ENCODE peak calls at places on chromosomes 16 and 17, in nine cellular contexts. T is lower leg skin, W is heart left ventricle, D is H54, A is IMR-90, J is A549, G is stomach, Z is upper lobe of left lung, C is right lobe of liver. P is an unnamed sample.

GRCh38 chr17:27620721-27621120 is 10.3 kb upstream of the LGALS9 start:
- DNase-seq in T (no peak), W (no peak), D (no peak), A (no peak), J (no peak), G (no peak), Z (no peak), C (no peak), P (no peak)

GRCh38 chr17:6938637-6939036 is 57.2 kb upstream of the ALOX12 start:
- DNase-seq in T (no peak), W (no peak), D (no peak), A (no peak), J (no peak), G (no peak), Z (no peak), C (no peak), P (no peak)

GRCh38 chr16:4142268-4142667 is 26.0 kb upstream of the ADCY9 start:
- DNase-seq in T (peak), W (no peak), D (no peak), A (no peak), J (no peak), G (no peak), Z (no peak), C (no peak), P (no peak)

GRCh38 chr16:19389246-19389645 is 28.4 kb upstream of the TMC5 start:
- DNase-seq in T (peak), W (no peak), D (no peak), A (no peak), J (peak), G (peak), Z (no peak), C (peak), P (peak)

GRCh38 chr16:15502041-15502725 is 67.8 kb downstream of the BMERB1 start:
- DNase-seq in T (no peak), W (no peak), D (peak), A (peak), J (peak), G (no peak), Z (no peak), C (no peak), P (no peak)

GRCh38 chr17:80146121-80147034 is 550 bp downstream of the EIF4A3 start:
- DNase-seq in T (no peak), W (no peak), D (no peak), A (peak), J (no peak), G (no peak), Z (no peak), C (no peak), P (peak)

GRCh38 chr17:15092261-15092660 is 172.9 kb downstream of the PMP22 start:
- DNase-seq in T (no peak), W (peak), D (no peak), A (no peak), J (no peak), G (no peak), Z (no peak), C (no peak), P (no peak)

GRCh38 chr16:70152578-70153302 is 20.8 kb upstream of the CLEC18C start:
- DNase-seq in T (no peak), W (no peak), D (no peak), A (no peak), J (peak), G (peak), Z (peak), C (no peak), P (no peak)

GRCh38 chr16:8493885-8494487 is 96.3 kb downstream of the TMEM114 start:
- DNase-seq in T (no peak), W (no peak), D (no peak), A (no peak), J (no peak), G (no peak), Z (no peak), C (no peak), P (no peak)

GRCh38 chr16:20610192-20610891 is 34.2 kb upstream of the ACSM2B start:
- DNase-seq in T (no peak), W (no peak), D (no peak), A (no peak), J (no peak), G (no peak), Z (peak), C (no peak), P (peak)

GRCh38 chr17:38455288-38455915 is 27.1 kb downstream of the ARHGAP23 start:
- DNase-seq in T (no peak), W (no peak), D (no peak), A (no peak), J (peak), G (no peak), Z (no peak), C (no peak), P (peak)

GRCh38 chr16:2296662-2297505 is 29.0 kb upstream of the RNPS1 start:
- DNase-seq in T (no peak), W (no peak), D (peak), A (no peak), J (peak), G (peak), Z (peak), C (no peak), P (peak)

GRCh38 chr17:559699-560378 is 154.8 kb downstream of the VPS53 start:
- DNase-seq in T (peak), W (peak), D (peak), A (peak), J (no peak), G (no peak), Z (no peak), C (no peak), P (no peak)

GRCh38 chr16:11395008-11395948 is 50.0 kb downstream of the RMI2 start:
- DNase-seq in T (no peak), W (no peak), D (no peak), A (no peak), J (no peak), G (no peak), Z (no peak), C (peak), P (peak)

GRCh38 chr17:6474906-6475305 is 30.7 kb downstream of the PIMREG start:
- DNase-seq in T (peak), W (no peak), D (no peak), A (no peak), J (no peak), G (no peak), Z (no peak), C (no peak), P (no peak)

GRCh38 chr17:66691644-66692500 is 143.0 kb upstream of the CACNG5 start:
- DNase-seq in T (no peak), W (no peak), D (no peak), A (peak), J (no peak), G (no peak), Z (no peak), C (no peak), P (no peak)

GRCh38 chr17:2146132-2146871 is 91.4 kb downstream of the HIC1 start:
- DNase-seq in T (no peak), W (no peak), D (no peak), A (no peak), J (no peak), G (no peak), Z (no peak), C (no peak), P (peak)

GRCh38 chr17:17564323-17564722 is 27.2 kb downstream of the PEMT start:
- DNase-seq in T (no peak), W (no peak), D (no peak), A (no peak), J (no peak), G (no peak), Z (no peak), C (no peak), P (no peak)

GRCh38 chr16:17947165-17947564 is 389.4 kb downstream of the NPIPA8 start:
- DNase-seq in T (no peak), W (no peak), D (no peak), A (no peak), J (no peak), G (no peak), Z (no peak), C (no peak), P (no peak)

GRCh38 chr17:5418858-5419355 is 555 bp downstream of the NUP88 start:
- DNase-seq in T (peak), W (peak), D (no peak), A (peak), J (no peak), G (peak), Z (no peak), C (no peak), P (peak)

GRCh38 chr17:27807567-27808470 is 7.5 kb upstream of the NOS2 start:
- DNase-seq in T (no peak), W (no peak), D (no peak), A (no peak), J (no peak), G (peak), Z (no peak), C (no peak), P (peak)

GRCh38 chr16:10511829-10512228 is 68.6 kb downstream of the EMP2 start:
- DNase-seq in T (no peak), W (no peak), D (no peak), A (no peak), J (no peak), G (no peak), Z (no peak), C (no peak), P (no peak)

GRCh38 chr16:19599968-19600716 is 44.6 kb downstream of the VPS35L start:
- DNase-seq in T (no peak), W (no peak), D (no peak), A (no peak), J (no peak), G (no peak), Z (no peak), C (no peak), P (peak)

GRCh38 chr17:47207143-47208067 is 1.7 kb upstream of the MYL4 start:
- DNase-seq in T (no peak), W (no peak), D (no peak), A (no peak), J (no peak), G (no peak), Z (no peak), C (no peak), P (no peak)

GRCh38 chr17:47205419-47205963 is 3.7 kb upstream of the MYL4 start:
- DNase-seq in T (no peak), W (peak), D (no peak), A (peak), J (no peak), G (peak), Z (no peak), C (no peak), P (peak)

GRCh38 chr17:47210105-47210504 is 957 bp downstream of the MYL4 start:
- DNase-seq in T (no peak), W (no peak), D (no peak), A (no peak), J (no peak), G (no peak), Z (no peak), C (no peak), P (peak)

GRCh38 chr17:47209499-47209898 is 351 bp downstream of the MYL4 start:
- DNase-seq in T (no peak), W (no peak), D (no peak), A (no peak), J (no peak), G (no peak), Z (no peak), C (no peak), P (no peak)

DNA sequence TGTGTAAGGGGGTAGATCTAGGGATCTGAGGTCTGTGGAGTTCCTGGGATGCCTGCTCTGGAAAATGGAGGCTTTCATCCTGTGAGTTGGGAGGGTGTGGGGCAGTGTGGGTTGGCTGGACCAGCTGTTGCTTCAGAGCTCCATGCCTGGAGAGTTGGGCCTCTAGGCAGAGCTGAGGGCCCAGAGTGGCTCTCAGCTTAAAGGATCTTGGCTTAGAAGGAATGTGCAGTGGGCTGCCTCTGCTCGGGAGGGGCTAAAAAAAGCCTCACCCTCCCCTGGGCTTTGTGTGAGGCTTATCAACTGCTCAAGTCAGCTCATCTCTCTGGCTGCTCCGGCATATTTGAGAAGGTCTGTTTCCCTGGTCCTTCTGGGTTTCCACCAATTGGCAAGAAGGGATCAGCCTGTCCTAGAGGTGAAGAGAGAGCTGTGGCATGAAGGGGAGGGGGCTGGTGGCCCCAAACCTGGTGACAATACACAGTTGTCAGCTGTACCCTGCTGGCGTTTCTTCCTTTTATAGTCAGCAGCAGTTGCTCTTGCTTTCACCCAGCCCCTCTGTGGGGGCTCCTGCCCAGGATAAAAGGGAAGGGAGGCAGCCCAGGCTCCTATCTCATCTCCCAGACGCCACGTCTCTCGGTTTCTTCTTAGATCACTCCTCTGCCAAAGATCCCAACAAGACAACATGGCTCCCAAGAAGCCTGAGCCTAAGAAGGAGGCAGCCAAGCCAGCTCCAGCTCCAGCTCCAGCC is at the start of gene MYL4:
- DNase-seq in T (no peak), W (no peak), D (no peak), A (no peak), J (no peak), G (no peak), Z (no peak), C (no peak), P (peak)
- TF ChIP-seq POLR2A in T (no peak), W (no peak), D (no peak), A (no peak), J (no peak), G (no peak), Z (no peak), C (no peak), P (no peak)

DNA sequence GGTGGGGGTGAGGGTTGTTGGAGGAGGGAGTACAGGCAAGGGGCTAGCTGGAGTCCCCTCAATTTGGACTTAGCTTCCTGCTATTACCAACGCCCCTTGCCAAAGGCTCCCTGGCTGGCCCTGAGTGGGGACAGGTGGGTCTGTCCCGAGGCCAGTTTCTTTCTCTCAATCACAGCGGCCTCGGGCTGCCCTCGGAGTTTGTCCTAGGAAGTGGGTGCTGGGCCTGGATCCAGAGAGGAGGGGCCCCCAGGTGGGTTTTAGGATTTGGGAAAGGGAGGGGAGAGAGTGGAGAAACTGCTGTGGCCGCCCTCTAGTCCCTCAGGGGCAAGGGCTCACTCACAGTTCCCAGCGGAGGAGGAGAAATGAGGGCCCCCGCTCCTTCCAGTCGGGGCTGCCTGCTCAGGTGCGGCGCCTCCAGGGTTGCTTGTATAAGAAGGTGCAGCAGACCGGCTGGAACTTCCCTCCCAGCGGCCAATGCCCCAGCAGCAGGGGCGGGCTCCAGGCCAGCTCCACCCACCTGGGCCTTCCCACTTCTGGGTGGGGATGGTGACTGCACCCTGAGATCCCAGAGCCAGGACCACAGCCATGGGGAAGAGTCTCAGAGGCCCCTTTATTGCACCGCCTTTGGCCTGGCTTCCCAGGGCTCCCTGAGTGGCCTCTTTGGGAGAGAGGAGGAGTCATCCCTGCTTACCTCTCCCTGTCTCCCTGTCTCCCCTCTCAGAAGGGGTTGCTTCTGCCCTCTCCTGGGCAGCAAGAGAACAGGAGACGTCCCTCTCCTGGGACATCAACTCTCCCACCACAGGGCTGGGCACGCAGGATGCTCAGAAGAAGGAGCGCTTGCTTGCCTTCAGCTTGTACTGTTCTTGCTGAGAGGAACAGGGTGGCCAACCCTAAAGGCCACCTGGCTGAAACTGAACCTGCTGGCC is 112.0 kb upstream of the SMURF2 start:
- DNase-seq in T (no peak), W (peak), D (peak), A (peak), J (peak), G (peak), Z (peak), C (no peak), P (peak)
- TF ChIP-seq POLR2A in T (no peak), W (no peak), D (no peak), A (no peak), J (no peak), G (no peak), Z (peak), C (no peak), P (no peak)

GRCh38 chr17:82272495-82273326 is 789 bp downstream of the CSNK1D start:
- DNase-seq in T (no peak), W (peak), D (no peak), A (no peak), J (peak), G (no peak), Z (peak), C (peak), P (no peak)

GRCh38 chr17:82269882-82270500 is 3.5 kb downstream of the CSNK1D start:
- DNase-seq in T (no peak), W (no peak), D (no peak), A (no peak), J (no peak), G (peak), Z (no peak), C (peak), P (no peak)

GRCh38 chr17:82269138-82269881 is 4.2 kb downstream of the CSNK1D start:
- DNase-seq in T (no peak), W (no peak), D (no peak), A (no peak), J (no peak), G (no peak), Z (no peak), C (no peak), P (no peak)

GRCh38 chr17:82270651-82271050 is 2.8 kb downstream of the CSNK1D start:
- DNase-seq in T (no peak), W (no peak), D (no peak), A (no peak), J (no peak), G (no peak), Z (no peak), C (no peak), P (no peak)

DNA sequence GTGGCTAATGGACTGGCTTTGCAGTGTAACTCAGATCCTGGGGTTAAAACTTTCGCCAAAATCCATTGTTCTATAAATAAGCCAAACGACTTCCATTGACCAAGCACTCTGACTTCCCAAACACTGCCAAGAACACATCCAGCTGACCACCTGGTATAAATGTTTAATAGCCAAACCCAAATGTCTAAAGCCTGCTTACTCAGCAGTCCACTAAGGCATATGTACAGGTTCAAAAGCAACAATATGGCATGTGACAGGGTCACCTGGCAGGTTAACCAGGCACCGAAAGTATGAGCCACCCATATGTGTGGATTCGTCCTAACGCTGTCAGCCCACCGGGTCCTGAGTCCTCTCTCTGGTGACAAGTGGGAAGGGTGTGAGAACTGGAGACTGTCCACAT is 2.1 kb downstream of the CSNK1D start:
- DNase-seq in T (no peak), W (no peak), D (no peak), A (no peak), J (no peak), G (no peak), Z (no peak), C (no peak), P (no peak)
- TF ChIP-seq POLR2A in T (no peak), W (no peak), D (no peak), A (peak), J (no peak), G (no peak), Z (no peak), C (no peak), P (no peak)

DNA sequence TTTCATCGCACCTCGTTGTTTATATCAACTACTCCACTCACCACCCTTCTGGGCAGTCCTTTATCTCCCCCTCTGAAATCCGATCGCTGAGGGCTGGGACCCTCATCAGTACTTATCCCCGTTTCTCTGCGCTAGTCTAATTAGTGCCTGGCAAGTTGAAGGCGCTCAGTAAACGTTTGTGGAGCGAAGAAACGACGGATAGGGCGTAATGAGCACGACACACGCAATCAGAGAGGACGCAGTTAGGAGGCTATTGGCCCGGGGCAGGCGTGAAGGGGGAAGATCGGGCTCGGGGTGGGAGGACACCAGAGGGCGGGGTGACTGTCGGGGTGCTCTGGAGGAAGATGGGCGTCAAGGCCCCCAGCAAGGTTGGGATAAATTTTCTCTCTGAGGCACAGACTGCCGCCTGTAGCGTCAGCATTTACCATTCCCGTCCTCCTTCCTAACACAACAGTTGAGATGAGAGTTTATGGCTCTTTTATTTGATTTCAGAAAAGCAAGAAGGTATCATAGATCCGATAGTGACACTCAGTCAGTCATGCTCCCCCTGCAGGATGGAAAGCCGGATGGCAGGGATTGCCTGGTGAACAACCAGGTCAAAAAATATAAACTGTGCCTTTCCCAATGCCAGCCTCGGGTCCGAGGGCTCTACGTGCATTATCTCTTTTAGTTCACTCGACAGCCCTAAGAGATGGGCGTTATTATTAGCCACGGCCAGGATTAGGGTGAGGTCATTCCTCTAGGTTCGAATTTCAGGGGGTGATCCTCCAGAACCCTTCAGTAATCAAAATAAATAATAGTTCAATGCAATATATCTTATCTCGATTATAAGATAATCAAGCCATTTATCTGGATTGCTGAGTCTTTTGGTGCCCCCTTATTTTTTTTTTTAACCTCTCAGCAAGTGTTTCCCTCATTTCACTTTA is 9.5 kb upstream of the ARL4D start:
- DNase-seq in T (peak), W (peak), D (peak), A (peak), J (peak), G (peak), Z (peak), C (peak), P (peak)
- TF ChIP-seq POLR2A in T (no peak), W (no peak), D (peak), A (peak), J (no peak), G (no peak), Z (no peak), C (no peak), P (peak)

DNA sequence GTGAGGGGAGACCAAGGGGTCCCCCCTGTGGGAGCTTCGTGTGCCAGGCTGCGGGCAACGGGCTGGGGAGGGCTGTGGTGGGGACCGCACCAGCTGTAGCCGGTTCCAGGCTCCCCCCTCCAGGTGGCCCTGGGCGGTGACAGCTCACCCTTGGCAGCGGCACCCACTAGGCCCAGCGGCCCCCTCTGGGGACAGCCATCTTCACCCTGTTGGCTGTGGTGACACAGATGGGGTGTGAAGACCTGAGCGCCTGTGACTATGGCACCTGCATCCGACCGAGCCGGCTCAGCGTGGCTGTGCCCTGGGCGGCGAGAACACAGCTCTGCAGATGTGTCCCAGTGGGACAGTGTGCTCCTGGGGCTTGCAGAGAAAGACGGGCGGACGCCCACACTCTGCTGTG is 1.1 kb upstream of the C1QTNF8 start:
- DNase-seq in T (no peak), W (no peak), D (no peak), A (no peak), J (no peak), G (no peak), Z (peak), C (no peak), P (no peak)
- TF ChIP-seq POLR2A in T (no peak), W (no peak), D (no peak), A (no peak), J (no peak), G (no peak), Z (no peak), C (no peak), P (no peak)

P was measured in thyroid gland.